ENCODE peak calls at places on chromosome X, in eight cellular contexts. H is choroid plexus epithelial cell; N is body of pancreas; J is stimulated activated CD4-positive, alpha-beta T cell treated with anti-CD3 and anti-CD28 coated beads, Interleukin-12 subunit alpha, Interleukin-12 subunit beta, amount 100 ng/mL, for 4 hours; F is ureter; T is RPMI8226; G is stimulated activated CD8-positive, alpha-beta memory T cell treated with anti-CD3 and anti-CD28 coated beads, Interleukin-12 subunit alpha, Interleukin-12 subunit beta, amount 100 ng/mL, for 1 hour; Y is MG63. U is an unnamed sample.

GRCh38 chrX:124829930-124830329 is 483.6 kb downstream of the SH2D1A start:
- DNase-seq in H (no peak), N (no peak), J (no peak), F (no peak), T (no peak), G (no peak), Y (no peak), U (no peak)

GRCh38 chrX:20829665-20830481 is 544.3 kb upstream of the CNKSR2 start:
- DNase-seq in H (peak; percentile 27), N (no peak), J (no peak), F (no peak), T (no peak), G (no peak), Y (no peak), U (no peak)

GRCh38 chrX:69510914-69511513 is 6.9 kb downstream of the NALF2 start:
- DNase-seq in H (no peak), N (no peak), J (no peak), F (no peak), T (no peak), G (no peak), Y (no peak), U (no peak)

GRCh38 chrX:83469551-83469950 is 38.5 kb upstream of the POU3F4 start:
- DNase-seq in H (peak; percentile 0), N (peak; percentile 13), J (no peak), F (no peak), T (peak; percentile 17), G (no peak), Y (peak; percentile 1), U (peak; percentile 12)

GRCh38 chrX:43559643-43560042 is 96.5 kb upstream of the MAOA start:
- DNase-seq in H (peak; percentile 66), N (peak; percentile 52), J (peak; percentile 2), F (no peak), T (peak; percentile 32), G (peak; percentile 1), Y (peak; percentile 6), U (peak; percentile 41)

GRCh38 chrX:130793966-130794365 is 109.0 kb downstream of the ENOX2 start:
- DNase-seq in H (no peak), N (peak; percentile 1), J (no peak), F (no peak), T (no peak), G (no peak), Y (no peak), U (no peak)

GRCh38 chrX:132480581-132481203 is 8.1 kb downstream of the MBNL3 start:
- DNase-seq in H (peak; percentile 11), N (peak; percentile 61), J (no peak), F (peak; percentile 51), T (peak; percentile 84), G (no peak), Y (peak; percentile 59), U (no peak)

GRCh38 chrX:20729421-20729820 is 462.7 kb upstream of the RPS6KA3 start:
- DNase-seq in H (peak; percentile 2), N (no peak), J (no peak), F (no peak), T (no peak), G (no peak), Y (no peak), U (no peak)

GRCh38 chrX:133999013-133999705 is 13.8 kb upstream of the GPC3 start:
- DNase-seq in H (no peak), N (no peak), J (no peak), F (no peak), T (no peak), G (no peak), Y (no peak), U (no peak)

U was measured in iPS-NIHi11.